ENCODE peak calls at places on chromosome 6, in seven cellular contexts. V is MM.1S; J is uterus; K is tibial nerve; N is hepatocyte; F is transverse colon; I is CD4-positive, alpha-beta T cell. L is an unnamed sample.

GRCh38 chr6:30544666-30545272 is 11.5 kb downstream of the GNL1 start:
- DNase-seq in I (no peak), K (no peak), J (no peak), F (no peak), N (peak), V (peak), L (no peak)

GRCh38 chr6:162704001-162704400 is 23.6 kb downstream of the PRKN start:
- DNase-seq in N (no peak), I (no peak), K (no peak), J (no peak), V (no peak), F (no peak), L (no peak)

GRCh38 chr6:78363688-78364087 is 503.7 kb upstream of the IRAK1BP1 start:
- DNase-seq in F (no peak), V (no peak), I (no peak), K (no peak), N (no peak), J (no peak), L (no peak)

GRCh38 chr6:158311193-158311592 is 1.1 kb upstream of the TULP4 start:
- DNase-seq in V (no peak), F (no peak), K (no peak), I (no peak), N (no peak), J (no peak), L (no peak)

GRCh38 chr6:170257376-170257775 is 33.5 kb downstream of the DLL1 start:
- DNase-seq in N (no peak), F (no peak), I (no peak), J (no peak), K (no peak), V (no peak), L (no peak)

GRCh38 chr6:107607109-107607508 is 117.2 kb downstream of the SOBP start:
- DNase-seq in F (no peak), N (peak), I (no peak), V (no peak), K (no peak), J (peak), L (no peak)

GRCh38 chr6:119197271-119197670 is 118.8 kb upstream of the FAM184A start:
- DNase-seq in K (no peak), V (no peak), J (no peak), N (no peak), I (no peak), F (no peak), L (no peak)

GRCh38 chr6:110484321-110484720 is 7.9 kb upstream of the SLC22A16 start:
- DNase-seq in N (no peak), F (no peak), K (no peak), I (no peak), J (no peak), V (no peak), L (no peak)

GRCh38 chr6:150008588-150008987 is 16.7 kb downstream of the RAET1L start:
- DNase-seq in I (no peak), J (no peak), K (no peak), V (no peak), N (peak), F (no peak), L (no peak)

GRCh38 chr6:150004783-150005717 is 20.3 kb downstream of the RAET1L start:
- DNase-seq in V (peak), N (peak), I (peak), K (peak), F (peak), J (peak), L (peak)

GRCh38 chr6:150004101-150004782 is 21.1 kb downstream of the RAET1L start:
- DNase-seq in N (no peak), V (peak), J (no peak), K (no peak), F (no peak), I (peak), L (no peak)

GRCh38 chr6:150005761-150006651 is 19.3 kb downstream of the RAET1L start:
- DNase-seq in V (no peak), N (no peak), I (no peak), F (no peak), J (no peak), K (no peak), L (no peak)

DNA sequence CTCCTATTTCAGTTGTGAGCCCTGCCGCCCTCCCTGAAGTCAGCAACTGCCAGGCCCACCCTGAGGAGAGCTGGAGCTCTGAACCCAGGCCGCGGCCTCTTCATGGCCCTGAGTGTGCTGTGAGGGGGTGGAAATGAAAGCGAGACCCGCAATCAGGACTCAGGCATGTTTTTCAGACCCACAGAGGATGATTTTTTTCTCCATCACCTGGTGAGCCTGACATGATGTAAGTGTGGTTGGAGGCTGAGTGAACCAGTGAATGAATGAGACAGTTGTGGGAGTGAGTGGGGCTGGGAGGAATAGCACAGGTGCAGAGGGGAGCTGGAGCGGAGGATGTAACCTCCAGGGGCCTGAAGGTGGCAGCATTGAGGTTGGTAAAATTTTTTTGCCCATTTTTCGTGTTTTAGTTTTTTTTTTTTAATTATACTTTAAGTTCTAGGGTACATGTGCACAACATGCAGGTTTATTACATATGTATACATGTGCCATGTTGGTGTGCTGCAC is 18.3 kb downstream of the RAET1L start:
- DNase-seq in F (no peak), J (no peak), I (no peak), K (no peak), V (peak), N (peak), L (no peak)
- TF ChIP-seq CTCF in F (peak), J (no peak), I (peak), K (peak), V (peak), N (peak), L (peak)

DNA sequence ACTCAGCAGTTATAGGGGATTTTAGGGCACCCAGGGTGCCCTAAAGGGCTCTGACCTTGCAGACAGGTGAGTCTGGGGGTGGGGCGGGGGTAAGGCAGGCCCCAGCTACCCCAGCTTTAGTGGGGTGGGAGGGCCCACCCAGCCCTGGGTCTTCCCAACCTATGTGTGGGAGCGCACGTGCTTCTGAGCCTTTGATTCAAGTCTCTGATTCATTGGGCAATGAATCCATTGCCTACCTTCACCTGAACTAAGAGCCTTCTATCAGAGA is 935 bp downstream of the SERPINB1 start:
- DNase-seq in V (no peak), N (no peak), J (no peak), F (no peak), K (no peak), I (no peak), L (no peak)
- H3K27ac ChIP-seq in V (no peak), N (peak), J (peak), F (peak), K (peak), I (peak), L (peak)

DNA sequence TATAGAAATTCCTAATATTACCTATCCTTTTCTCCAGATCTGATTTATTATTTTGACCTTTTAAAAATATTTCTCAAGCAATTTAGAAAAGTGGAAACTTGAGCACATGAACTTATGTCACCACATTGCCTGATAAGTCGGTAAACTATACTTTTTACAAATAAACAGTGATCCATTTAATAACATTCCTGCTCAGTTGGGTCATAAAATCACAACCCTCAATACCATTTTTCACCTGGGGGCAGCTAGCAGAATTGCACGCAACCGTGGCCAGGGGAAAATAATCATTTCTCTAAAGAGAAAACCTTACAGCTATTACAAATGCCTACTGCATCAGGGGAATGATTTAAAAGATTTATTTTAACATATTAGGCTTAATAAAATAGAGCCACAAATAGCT is 614.5 kb downstream of the PHF3 start:
- DNase-seq in F (no peak), N (no peak), J (no peak), I (no peak), V (no peak), K (no peak), L (no peak)
- TF ChIP-seq CTCF in F (no peak), N (no peak), J (no peak), I (no peak), V (no peak), K (no peak), L (no peak)

GRCh38 chr6:41159415-41160082 is 3.4 kb downstream of the TREM2 start:
- DNase-seq in F (no peak), K (no peak), I (no peak), V (no peak), N (peak), J (no peak), L (no peak)

GRCh38 chr6:41156771-41157170 is 2.6 kb upstream of the TREML1 start:
- DNase-seq in F (no peak), N (no peak), I (no peak), J (no peak), V (no peak), K (no peak), L (no peak)

GRCh38 chr6:41156001-41156400 is 1.9 kb upstream of the TREML1 start:
- DNase-seq in K (no peak), I (no peak), N (no peak), F (no peak), J (no peak), V (no peak), L (no peak)

GRCh38 chr6:41155132-41155805 is 1.1 kb upstream of the TREML1 start:
- DNase-seq in J (no peak), N (no peak), V (no peak), K (no peak), I (no peak), F (no peak), L (no peak)

GRCh38 chr6:41157323-41157722 is 3.2 kb upstream of the TREML1 start:
- DNase-seq in I (no peak), J (no peak), V (no peak), F (no peak), K (no peak), N (no peak), L (no peak)
- H3K27ac ChIP-seq in I (no peak), J (no peak), V (no peak), F (no peak), K (no peak), N (no peak), L (no peak)

GRCh38 chr6:139375239-139376053 is 998 bp upstream of the CITED2 start:
- DNase-seq in V (peak), K (peak), I (peak), N (peak), J (peak), F (peak), L (peak)
- TF ChIP-seq CTCF in V (peak), K (no peak), I (no peak), N (peak), J (peak), F (no peak), L (no peak)

DNA sequence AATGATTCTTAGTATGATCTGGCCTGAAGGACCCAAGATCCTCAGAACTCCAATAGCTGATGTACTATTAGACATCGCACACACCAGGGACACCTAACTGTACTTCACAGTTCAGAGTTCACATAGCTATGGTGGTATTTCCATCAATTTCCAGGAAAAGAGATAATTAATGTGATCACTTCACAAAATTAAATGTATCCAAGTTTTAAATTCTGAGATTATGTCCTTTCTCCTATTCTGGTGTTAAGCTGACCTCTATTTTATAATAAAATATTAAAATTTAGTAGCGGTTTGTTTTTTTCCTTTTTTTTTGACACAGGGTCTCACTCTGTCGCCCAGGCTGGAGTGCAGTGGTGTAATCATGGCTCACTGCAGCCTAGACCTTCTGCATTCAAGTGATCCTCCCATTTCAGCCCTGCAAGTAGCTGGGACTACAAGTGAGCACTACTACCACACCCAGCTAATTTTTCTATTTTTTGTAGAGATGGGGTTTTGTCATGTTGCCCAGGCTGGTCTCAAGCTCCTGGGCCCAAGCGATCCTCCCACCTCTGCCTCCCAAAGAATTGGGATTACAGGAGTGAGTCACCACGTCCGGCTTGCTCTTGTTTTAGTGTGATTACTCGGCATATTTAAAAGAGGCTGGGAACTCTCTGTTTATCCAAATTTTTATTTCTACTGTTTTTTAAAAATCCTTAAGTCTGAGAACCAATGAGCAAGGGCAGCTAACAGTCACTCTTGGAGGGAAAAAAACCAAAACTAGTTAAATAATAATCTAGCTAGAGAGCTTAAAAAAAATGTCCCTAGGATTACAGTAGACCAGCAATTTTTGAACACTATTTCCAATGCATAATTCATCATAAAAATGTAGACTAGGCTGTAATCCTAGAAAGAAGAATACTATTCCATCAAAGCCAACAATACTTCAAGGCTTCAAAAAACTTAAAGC is 16.0 kb downstream of the KIF13A start:
- DNase-seq in K (no peak), N (no peak), F (no peak), J (peak), V (no peak), I (no peak), L (no peak)
- H3K27ac ChIP-seq in K (no peak), N (no peak), F (peak), J (peak), V (no peak), I (no peak), L (no peak)

GRCh38 chr6:134503542-134504281 is 185.8 kb upstream of the SGK1 start:
- DNase-seq in V (no peak), N (no peak), K (no peak), F (no peak), I (no peak), J (no peak), L (no peak)
- TF ChIP-seq CTCF in V (no peak), N (no peak), K (no peak), F (no peak), I (no peak), J (no peak), L (no peak)

DNA sequence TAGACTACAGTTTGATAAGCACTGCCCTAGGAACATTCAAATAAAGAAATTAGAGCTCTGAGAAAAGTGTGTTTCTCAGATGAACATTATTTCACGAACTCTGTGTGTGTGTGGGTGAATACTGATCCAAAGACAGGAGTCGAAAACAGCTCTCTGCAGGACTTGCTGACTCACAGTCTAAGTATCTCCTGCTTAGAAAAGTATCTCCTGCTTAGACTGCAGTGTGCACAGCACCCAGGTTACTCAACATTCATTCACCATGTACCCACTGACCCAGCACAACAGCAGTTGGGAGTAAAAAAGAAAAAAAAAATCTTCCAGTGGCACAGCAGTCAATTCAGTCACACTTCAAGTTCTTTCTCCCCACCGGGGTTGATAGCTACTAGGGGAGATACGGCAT is 48.1 kb downstream of the GCLC start:
- DNase-seq in V (no peak), K (no peak), J (no peak), F (no peak), N (peak), I (no peak), L (no peak)
- H3K27ac ChIP-seq in V (no peak), K (no peak), J (no peak), F (peak), N (peak), I (no peak), L (no peak)

L was measured in Peyer's patch.